ENCODE peak calls at places on chromosomes 6 and 20, in five cellular contexts. P is activated CD4-positive, alpha-beta memory T cell treated with anti-CD3 and anti-CD28 coated beads, Interleukin-2, amount 10 ng/mL, durations not matched to agents 7 days and 5 days; B is AG09309; F is uterus; J is DMS153. V is an unnamed sample.

GRCh38 chr6:26388014-26388413 is 5.1 kb downstream of the BTN2A2 start:
- DNase-seq in P (no peak), B (no peak), F (no peak), J (no peak), V (no peak)

GRCh38 chr6:21899708-21900107 is 306.2 kb downstream of the SOX4 start:
- DNase-seq in P (no peak), B (no peak), F (no peak), J (no peak), V (no peak)

GRCh38 chr6:110951986-110952794 is 6.3 kb upstream of the GTF3C6 start:
- DNase-seq in P (no peak), B (peak), F (no peak), J (no peak), V (no peak)

GRCh38 chr6:137313928-137314855 is 95.0 kb upstream of the IFNGR1 start:
- DNase-seq in P (peak), B (peak), F (peak), J (peak), V (no peak)

GRCh38 chr6:26195376-26195923 is 108.2 kb downstream of the HFE start:
- DNase-seq in P (peak), B (peak), F (peak), J (peak), V (peak)

GRCh38 chr20:59268827-59269226 is 31.6 kb upstream of the EDN3 start:
- DNase-seq in P (no peak), B (no peak), F (no peak), J (no peak), V (no peak)

GRCh38 chr6:7691675-7692452 is 34.0 kb upstream of the BMP6 start:
- DNase-seq in P (no peak), B (peak), F (no peak), J (no peak), V (no peak)

GRCh38 chr6:4021862-4022715 is 56.8 kb downstream of the FAM217A start:
- DNase-seq in P (no peak), B (no peak), F (no peak), J (no peak), V (peak)

GRCh38 chr6:16165641-16166040 is 36.8 kb downstream of the MYLIP start:
- DNase-seq in P (no peak), B (no peak), F (no peak), J (no peak), V (no peak)

GRCh38 chr6:21856096-21856825 is 262.7 kb downstream of the SOX4 start:
- DNase-seq in P (no peak), B (peak), F (no peak), J (no peak), V (no peak)